ENCODE peak calls at places on chromosomes 4 and X, in four cellular contexts. Z is Calu3, Y is AG08396, F is NCI-H1436. O is an unnamed sample.

GRCh38 chrX:24495700-24496099 is 30.6 kb downstream of the PDK3 start:
- DNase-seq in F (no peak), Y (no peak), Z (no peak), O (no peak)

GRCh38 chr4:179353791-179354190 is 1911.6 kb upstream of the AGA start:
- DNase-seq in Z (no peak), F (no peak), Y (no peak), O (no peak)

GRCh38 chr4:56637791-56638190 is 43.3 kb downstream of the HOPX start:
- DNase-seq in F (no peak), Y (no peak), Z (no peak), O (no peak)

GRCh38 chr4:915595-915994 is 16.5 kb downstream of the GAK start:
- DNase-seq in F (no peak), Z (no peak), Y (no peak), O (peak; percentile 17)

GRCh38 chrX:24243692-24244091 is 70.2 kb downstream of the SUPT20HL2 start:
- DNase-seq in Z (no peak), Y (no peak), F (no peak), O (no peak)

GRCh38 chr4:5824635-5825034 is 68.3 kb downstream of the CRMP1 start:
- DNase-seq in Z (no peak), F (no peak), Y (peak; percentile 70), O (no peak)

GRCh38 chr4:121655320-121656268 is 41.2 kb downstream of the ANXA5 start:
- DNase-seq in Z (no peak), F (no peak), Y (no peak), O (no peak)

GRCh38 chr4:177444911-177445736 is 2.9 kb upstream of the AGA start:
- DNase-seq in F (no peak), Y (no peak), Z (no peak), O (no peak)

GRCh38 chr4:68291256-68291655 is 45.8 kb upstream of the TMPRSS11B start:
- DNase-seq in F (no peak), Y (no peak), Z (no peak), O (no peak)

GRCh38 chr4:1715002-1715761 is 3.1 kb upstream of the SLBP start:
- DNase-seq in Z (no peak), Y (no peak), F (no peak), O (no peak)

GRCh38 chr4:158996669-158997074 is 106.2 kb upstream of the RAPGEF2 start:
- DNase-seq in Z (no peak), Y (peak; percentile 72), F (no peak), O (no peak)

GRCh38 chr4:123250843-123251242 is 145.8 kb upstream of the SPRY1 start:
- DNase-seq in F (no peak), Z (no peak), Y (peak; percentile 8), O (no peak)

GRCh38 chrX:120790118-120790517 is 85.5 kb downstream of the CT47B1 start:
- DNase-seq in Z (peak; percentile 16), F (peak; percentile 61), Y (peak; percentile 63), O (peak; percentile 68)

O was measured in head of caudate nucleus.